ENCODE peak calls at places on chromosomes 12 and 14, in five cellular contexts. K, I, O, P and S are unnamed samples.

GRCh38 chr12:100481021-100481420 is 7.4 kb downstream of the NR1H4 start:
- DNase-seq in K (no peak), I (peak), O (no peak), P (no peak), S (peak)

GRCh38 chr12:18387706-18388105 is 126.4 kb downstream of the PIK3C2G start:
- DNase-seq in K (no peak), I (peak), O (no peak), P (no peak), S (no peak)

GRCh38 chr12:16228067-16228466 is 49.4 kb downstream of the SLC15A5 start:
- DNase-seq in K (no peak), I (peak), O (no peak), P (no peak), S (no peak)

GRCh38 chr12:75480469-75480949 is at the start of gene GLIPR1:
- DNase-seq in K (peak), I (peak), O (peak), P (peak), S (peak)

GRCh38 chr12:2652401-2653081 is 142.2 kb upstream of the FKBP4 start:
- DNase-seq in K (no peak), I (no peak), O (no peak), P (no peak), S (no peak)

GRCh38 chr12:104182621-104183378 is 32.8 kb upstream of the TXNRD1 start:
- DNase-seq in K (no peak), I (peak), O (no peak), P (no peak), S (no peak)

GRCh38 chr14:68945585-68946289 is 33.4 kb downstream of the ACTN1 start:
- DNase-seq in K (no peak), I (no peak), O (no peak), P (no peak), S (no peak)

GRCh38 chr12:105622846-105623245 is 292.4 kb downstream of the C12orf75 start:
- DNase-seq in K (no peak), I (no peak), O (no peak), P (no peak), S (peak)

GRCh38 chr12:68591716-68592437 is 18.8 kb upstream of the RAP1B start:
- DNase-seq in K (no peak), I (no peak), O (no peak), P (no peak), S (no peak)

GRCh38 chr12:54612216-54612750 is 22.4 kb downstream of the LACRT start:
- DNase-seq in K (no peak), I (no peak), O (no peak), P (no peak), S (no peak)

GRCh38 chr12:123223241-123223668 is 9.7 kb downstream of the MPHOSPH9 start:
- DNase-seq in K (no peak), I (no peak), O (no peak), P (peak), S (no peak)